ENCODE peak calls at places on chromosome 20, in six cellular contexts. U, X, T, Y, S and P are unnamed samples.

GRCh38 chr20:56690531-56691175 is 61.5 kb downstream of the TFAP2C start:
- DNase-seq in S (peak), X (no peak), U (no peak), T (no peak), Y (no peak), P (no peak)

GRCh38 chr20:19498756-19499155 is 259.3 kb upstream of the RIN2 start:
- DNase-seq in T (no peak), U (no peak), Y (no peak), S (no peak), X (no peak), P (no peak)

GRCh38 chr20:57089701-57090144 is 176.7 kb downstream of the BMP7 start:
- DNase-seq in X (peak), U (peak), S (no peak), T (peak), Y (no peak), P (no peak)

GRCh38 chr20:17635846-17636245 is 46.2 kb downstream of the RRBP1 start:
- DNase-seq in Y (no peak), S (no peak), X (no peak), U (no peak), T (peak), P (no peak)

GRCh38 chr20:16036331-16036730 is 536.9 kb downstream of the KIF16B start:
- DNase-seq in T (no peak), Y (no peak), U (no peak), S (no peak), X (no peak), P (no peak)

GRCh38 chr20:3935956-3936340 is 46.8 kb downstream of the PANK2 start:
- DNase-seq in Y (no peak), U (no peak), T (no peak), X (no peak), S (no peak), P (peak)

GRCh38 chr20:46933150-46933549 is 38.5 kb downstream of the EYA2 start:
- DNase-seq in U (no peak), X (no peak), T (no peak), Y (no peak), S (no peak), P (no peak)

GRCh38 chr20:31845300-31845863 is at the start of gene FOXS1:
- DNase-seq in S (no peak), Y (no peak), U (peak), T (no peak), X (no peak), P (no peak)

GRCh38 chr20:17643531-17644188 is 38.4 kb downstream of the RRBP1 start:
- DNase-seq in S (no peak), U (no peak), X (no peak), T (no peak), Y (no peak), P (no peak)

GRCh38 chr20:1087311-1087710 is 31.1 kb upstream of the PSMF1 start:
- DNase-seq in S (no peak), Y (no peak), U (no peak), X (no peak), T (no peak), P (no peak)

GRCh38 chr20:40286991-40287531 is 402.0 kb downstream of the MAFB start:
- DNase-seq in Y (no peak), U (peak), S (no peak), T (no peak), X (no peak), P (no peak)

GRCh38 chr20:3693376-3693775 is 11.6 kb upstream of the ADAM33 start:
- DNase-seq in U (no peak), Y (no peak), X (no peak), S (no peak), T (no peak), P (no peak)

GRCh38 chr20:24633521-24633920 is 164.1 kb downstream of the SYNDIG1 start:
- DNase-seq in X (no peak), S (no peak), T (no peak), U (no peak), Y (no peak), P (no peak)

GRCh38 chr20:23141450-23142161 is 55.5 kb upstream of the CD93 start:
- DNase-seq in S (no peak), T (no peak), X (no peak), Y (no peak), U (no peak), P (no peak)

GRCh38 chr20:57624124-57624523 is 3.9 kb upstream of the ZBP1 start:
- DNase-seq in S (no peak), Y (no peak), X (no peak), T (no peak), U (no peak), P (no peak)